ENCODE peak calls at places on chromosomes 11 and 22, in nine cellular contexts. One of them, this sample, is unnamed.

GRCh38 chr22:46537221-46537945 is at the start of gene CELSR1:
- DNase-seq in activated gamma-delta T cell treated with anti-CD3 and anti-CD28 coated beads, Interleukin-2, amount 50 U/mL, for 16 hours: no peak
- DNase-seq in GM12865: no peak
- DNase-seq in thoracic aorta: no peak
- DNase-seq in T47D: peak; percentile 81
- DNase-seq in fibroblast of pulmonary artery: peak; percentile 22
- DNase-seq in NCI-H146: peak; percentile 68
- DNase-seq in MCF 10A: peak; percentile 74
- DNase-seq in CD8-positive, alpha-beta memory T cell: no peak
- DNase-seq in this sample: no peak

GRCh38 chr11:127130321-127130720 is 129.8 kb upstream of the KIRREL3 start:
- DNase-seq in activated gamma-delta T cell treated with anti-CD3 and anti-CD28 coated beads, Interleukin-2, amount 50 U/mL, for 16 hours: no peak
- DNase-seq in GM12865: no peak
- DNase-seq in thoracic aorta: no peak
- DNase-seq in T47D: no peak
- DNase-seq in fibroblast of pulmonary artery: no peak
- DNase-seq in NCI-H146: no peak
- DNase-seq in MCF 10A: no peak
- DNase-seq in CD8-positive, alpha-beta memory T cell: no peak
- DNase-seq in this sample: no peak

GRCh38 chr11:70019576-70020011 is 58.5 kb upstream of the ANO1 start:
- DNase-seq in activated gamma-delta T cell treated with anti-CD3 and anti-CD28 coated beads, Interleukin-2, amount 50 U/mL, for 16 hours: no peak
- DNase-seq in GM12865: no peak
- DNase-seq in thoracic aorta: no peak
- DNase-seq in T47D: no peak
- DNase-seq in fibroblast of pulmonary artery: peak; percentile 7
- DNase-seq in NCI-H146: no peak
- DNase-seq in MCF 10A: peak; percentile 7
- DNase-seq in CD8-positive, alpha-beta memory T cell: no peak
- DNase-seq in this sample: no peak

GRCh38 chr11:69101100-69101791 is 52.5 kb downstream of the TPCN2 start:
- DNase-seq in activated gamma-delta T cell treated with anti-CD3 and anti-CD28 coated beads, Interleukin-2, amount 50 U/mL, for 16 hours: peak; percentile 53
- DNase-seq in GM12865: peak; percentile 69
- DNase-seq in thoracic aorta: no peak
- DNase-seq in T47D: peak; percentile 86
- DNase-seq in fibroblast of pulmonary artery: peak; percentile 77
- DNase-seq in NCI-H146: peak; percentile 90
- DNase-seq in MCF 10A: peak; percentile 94
- DNase-seq in CD8-positive, alpha-beta memory T cell: peak; percentile 55
- DNase-seq in this sample: peak; percentile 67

GRCh38 chr22:47032091-47032943 is 269.9 kb downstream of the TBC1D22A start:
- DNase-seq in activated gamma-delta T cell treated with anti-CD3 and anti-CD28 coated beads, Interleukin-2, amount 50 U/mL, for 16 hours: no peak
- DNase-seq in GM12865: no peak
- DNase-seq in thoracic aorta: no peak
- DNase-seq in T47D: no peak
- DNase-seq in fibroblast of pulmonary artery: no peak
- DNase-seq in NCI-H146: no peak
- DNase-seq in MCF 10A: peak; percentile 54
- DNase-seq in CD8-positive, alpha-beta memory T cell: no peak
- DNase-seq in this sample: no peak

GRCh38 chr11:7656704-7657103 is 16.6 kb downstream of the CYB5R2 start:
- DNase-seq in activated gamma-delta T cell treated with anti-CD3 and anti-CD28 coated beads, Interleukin-2, amount 50 U/mL, for 16 hours: no peak
- DNase-seq in GM12865: no peak
- DNase-seq in thoracic aorta: no peak
- DNase-seq in T47D: no peak
- DNase-seq in fibroblast of pulmonary artery: no peak
- DNase-seq in NCI-H146: no peak
- DNase-seq in MCF 10A: no peak
- DNase-seq in CD8-positive, alpha-beta memory T cell: no peak
- DNase-seq in this sample: no peak

GRCh38 chr22:32723632-32724031 is 77.9 kb upstream of the TIMP3 start:
- DNase-seq in activated gamma-delta T cell treated with anti-CD3 and anti-CD28 coated beads, Interleukin-2, amount 50 U/mL, for 16 hours: no peak
- DNase-seq in GM12865: peak; percentile 57
- DNase-seq in thoracic aorta: no peak
- DNase-seq in T47D: no peak
- DNase-seq in fibroblast of pulmonary artery: peak; percentile 86
- DNase-seq in NCI-H146: no peak
- DNase-seq in MCF 10A: peak; percentile 77
- DNase-seq in CD8-positive, alpha-beta memory T cell: no peak
- DNase-seq in this sample: peak; percentile 50

GRCh38 chr22:23271597-23271908 is 91.2 kb downstream of the BCR start:
- DNase-seq in activated gamma-delta T cell treated with anti-CD3 and anti-CD28 coated beads, Interleukin-2, amount 50 U/mL, for 16 hours: no peak
- DNase-seq in GM12865: no peak
- DNase-seq in thoracic aorta: no peak
- DNase-seq in T47D: no peak
- DNase-seq in fibroblast of pulmonary artery: no peak
- DNase-seq in NCI-H146: no peak
- DNase-seq in MCF 10A: no peak
- DNase-seq in CD8-positive, alpha-beta memory T cell: no peak
- DNase-seq in this sample: no peak

GRCh38 chr11:63805844-63806415 is 7.3 kb upstream of the SPINDOC start:
- DNase-seq in activated gamma-delta T cell treated with anti-CD3 and anti-CD28 coated beads, Interleukin-2, amount 50 U/mL, for 16 hours: no peak
- DNase-seq in GM12865: no peak
- DNase-seq in thoracic aorta: no peak
- DNase-seq in T47D: no peak
- DNase-seq in fibroblast of pulmonary artery: peak; percentile 79
- DNase-seq in NCI-H146: no peak
- DNase-seq in MCF 10A: no peak
- DNase-seq in CD8-positive, alpha-beta memory T cell: no peak
- DNase-seq in this sample: no peak

GRCh38 chr11:72233056-72233772 is 8.6 kb downstream of the INPPL1 start:
- DNase-seq in activated gamma-delta T cell treated with anti-CD3 and anti-CD28 coated beads, Interleukin-2, amount 50 U/mL, for 16 hours: no peak
- DNase-seq in GM12865: no peak
- DNase-seq in thoracic aorta: no peak
- DNase-seq in T47D: no peak
- DNase-seq in fibroblast of pulmonary artery: no peak
- DNase-seq in NCI-H146: no peak
- DNase-seq in MCF 10A: no peak
- DNase-seq in CD8-positive, alpha-beta memory T cell: no peak
- DNase-seq in this sample: no peak

GRCh38 chr11:72553748-72554147 is 119.4 kb upstream of the CLPB start:
- DNase-seq in activated gamma-delta T cell treated with anti-CD3 and anti-CD28 coated beads, Interleukin-2, amount 50 U/mL, for 16 hours: no peak
- DNase-seq in GM12865: peak; percentile 44
- DNase-seq in thoracic aorta: no peak
- DNase-seq in T47D: no peak
- DNase-seq in fibroblast of pulmonary artery: peak; percentile 12
- DNase-seq in NCI-H146: no peak
- DNase-seq in MCF 10A: peak; percentile 22
- DNase-seq in CD8-positive, alpha-beta memory T cell: peak; percentile 32
- DNase-seq in this sample: no peak

This sample was measured in renal cortical epithelial cell.